ENCODE peak calls at places on chromosome 15, in four cellular contexts. N is foreskin fibroblast, D is heart left ventricle, X is psoas muscle. W is an unnamed sample.

GRCh38 chr15:30917013-30917412 is 13.3 kb downstream of the FAN1 start:
- DNase-seq in N (no peak), D (no peak), X (no peak), W (no peak)

GRCh38 chr15:58957101-58957973 is 23.9 kb upstream of the SLTM start:
- DNase-seq in N (peak), D (peak), X (no peak), W (no peak)

GRCh38 chr15:46126581-46126980 is 491.8 kb downstream of the SQOR start:
- DNase-seq in N (peak), D (no peak), X (no peak), W (no peak)

GRCh38 chr15:32878849-32879795 is 161.3 kb downstream of the GREM1 start:
- DNase-seq in N (no peak), D (no peak), X (no peak), W (no peak)

GRCh38 chr15:40787344-40787841 is 17.6 kb downstream of the C15orf62 start:
- DNase-seq in N (peak), D (no peak), X (peak), W (peak)

GRCh38 chr15:68383161-68384074 is 48.5 kb downstream of the ITGA11 start:
- DNase-seq in N (peak), D (no peak), X (no peak), W (no peak)

GRCh38 chr15:72616491-72617210 is 37.8 kb upstream of the GOLGA6B start:
- DNase-seq in N (no peak), D (no peak), X (no peak), W (no peak)

GRCh38 chr15:34588046-34588674 is 4.7 kb upstream of the GOLGA8B start:
- DNase-seq in N (peak), D (peak), X (peak), W (peak)

GRCh38 chr15:61030451-61030850 is 198.7 kb downstream of the RORA start:
- DNase-seq in N (peak), D (no peak), X (no peak), W (no peak)

GRCh38 chr15:96359772-96360498 is 29.4 kb downstream of the NR2F2 start:
- DNase-seq in N (peak), D (no peak), X (no peak), W (no peak)

GRCh38 chr15:92277776-92278175 is 115.9 kb upstream of the ST8SIA2 start:
- DNase-seq in N (no peak), D (no peak), X (no peak), W (no peak)

GRCh38 chr15:94494732-94495131 is 263.4 kb downstream of the MCTP2 start:
- DNase-seq in N (no peak), D (no peak), X (no peak), W (no peak)

DNA sequence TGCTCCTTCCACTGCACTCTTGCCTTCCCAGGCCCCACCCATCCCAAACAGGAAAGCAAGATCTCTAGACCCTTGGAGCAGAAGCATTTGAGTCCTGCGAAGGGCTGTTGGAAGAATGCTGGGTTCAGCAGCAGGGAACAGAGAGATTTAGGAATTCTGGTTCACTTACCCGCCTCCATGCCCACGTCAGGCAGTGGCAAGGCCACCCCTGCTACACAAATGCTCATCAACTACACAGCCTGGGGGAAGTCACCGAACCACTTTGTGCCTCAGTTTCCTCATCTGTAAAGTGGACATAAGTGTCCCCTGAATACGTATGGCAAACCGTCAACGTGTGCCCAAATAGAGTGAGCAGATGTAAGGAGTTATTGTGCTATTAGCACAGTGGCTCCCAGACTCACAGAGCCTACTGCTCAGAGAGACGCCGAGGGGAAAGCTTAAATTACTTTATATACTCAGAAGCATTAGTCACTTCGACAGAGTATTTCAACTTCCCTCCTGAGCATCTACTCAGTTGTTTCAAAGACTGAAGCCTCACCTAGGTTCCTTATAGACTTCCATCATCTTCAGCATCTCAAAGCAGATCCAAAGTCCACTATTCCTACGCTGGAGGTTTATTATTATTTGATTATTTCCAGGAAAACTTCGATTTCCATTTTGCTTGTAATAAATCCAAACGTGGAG is 906 bp downstream of the HOMER2 start:
- DNase-seq in N (peak), D (no peak), X (no peak), W (no peak)
- H3K4me3 ChIP-seq in N (no peak), D (peak), X (peak), W (peak)

DNA sequence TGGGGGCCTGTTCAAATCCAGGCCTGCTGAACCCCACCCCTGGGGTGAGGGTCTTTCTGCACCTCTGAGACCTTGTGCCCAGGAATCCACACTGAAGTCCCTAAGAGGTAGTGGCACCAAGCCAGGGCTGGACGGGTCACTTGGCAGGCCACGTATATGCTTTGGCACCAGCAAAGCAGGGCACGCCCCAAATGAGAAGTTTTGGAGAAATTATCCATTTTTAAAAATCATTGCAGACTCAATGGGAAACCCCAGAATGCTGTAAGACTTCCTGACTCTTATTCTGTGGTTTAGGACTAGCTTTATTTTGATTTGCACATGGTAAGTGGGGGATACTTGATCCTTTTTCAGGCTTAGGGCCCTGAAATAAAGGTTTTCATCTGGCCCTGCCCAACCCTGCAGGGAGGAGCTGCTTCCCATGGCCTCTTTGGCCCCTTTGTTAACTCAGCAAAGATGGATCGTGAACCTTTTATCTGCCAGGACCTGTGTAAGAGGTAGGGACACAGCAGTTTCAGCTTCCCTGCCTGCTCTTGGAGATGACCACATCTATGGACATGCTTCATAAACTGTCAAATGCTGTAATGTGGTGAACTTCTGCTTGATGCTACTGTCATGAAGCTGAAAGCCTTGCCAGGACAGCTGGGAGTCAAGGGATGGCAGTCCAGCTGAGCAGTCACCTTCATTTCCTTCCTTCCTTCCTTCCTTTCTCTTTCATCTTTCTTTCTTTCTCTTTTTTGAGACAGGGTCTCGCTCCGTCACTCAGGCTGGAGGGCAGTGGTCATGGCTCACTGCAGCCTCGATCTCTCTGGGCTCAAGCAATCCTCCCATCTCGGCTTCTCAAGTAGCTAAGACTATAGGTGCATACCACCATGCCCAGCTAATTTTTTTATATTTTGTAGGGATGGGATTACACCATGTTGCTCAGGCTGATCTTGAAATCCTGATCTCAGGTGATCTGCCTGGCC is 88.1 kb downstream of the HMG20A start:
- DNase-seq in N (peak), D (no peak), X (peak), W (no peak)
- H3K4me3 ChIP-seq in N (no peak), D (no peak), X (no peak), W (no peak)

GRCh38 chr15:65981837-65982696 is 112.8 kb downstream of the RAB11A start:
- DNase-seq in N (peak), D (no peak), X (no peak), W (no peak)
- H3K4me3 ChIP-seq in N (no peak), D (no peak), X (peak), W (no peak)

GRCh38 chr15:25933456-25934158 is 70.5 kb upstream of the ATP10A start:
- DNase-seq in N (peak), D (peak), X (peak), W (peak)
- H3K4me3 ChIP-seq in N (peak), D (no peak), X (peak), W (peak)

DNA sequence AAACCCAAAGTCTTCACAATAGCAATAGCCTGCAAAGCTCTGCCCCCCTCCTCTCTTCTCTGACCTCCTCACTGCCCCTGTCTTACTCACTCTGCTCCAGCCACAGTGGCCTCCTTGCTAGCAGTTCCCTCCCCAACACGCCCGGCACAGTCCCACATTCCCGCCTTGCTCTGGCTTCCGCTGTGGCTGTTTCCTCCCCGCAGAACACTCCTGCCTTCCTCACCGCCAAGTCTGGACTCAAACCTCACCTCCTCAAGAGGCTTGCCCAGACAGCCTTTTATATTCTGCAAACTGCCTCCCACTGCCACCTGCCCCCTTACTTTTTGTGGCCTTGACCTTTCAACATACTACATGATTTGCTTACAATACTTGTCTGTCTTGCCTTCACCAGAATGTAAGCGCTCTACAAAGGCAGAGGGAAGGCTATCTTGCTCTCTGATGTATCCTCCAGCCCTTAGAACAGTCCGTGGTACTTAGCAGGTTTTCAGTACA is 406 bp upstream of the MPI start:
- DNase-seq in N (peak), D (peak), X (peak), W (no peak)
- H3K4me3 ChIP-seq in N (peak), D (peak), X (peak), W (peak)

GRCh38 chr15:90101130-90101968 is 919 bp downstream of the IDH2 start:
- DNase-seq in N (peak), D (peak), X (peak), W (no peak)

GRCh38 chr15:90099072-90099867 is 3.0 kb downstream of the IDH2 start:
- DNase-seq in N (no peak), D (no peak), X (no peak), W (no peak)

GRCh38 chr15:90101969-90102890 is at the start of gene IDH2:
- DNase-seq in N (peak), D (peak), X (peak), W (peak)

GRCh38 chr15:90097475-90097874 is 4.8 kb downstream of the IDH2 start:
- DNase-seq in N (no peak), D (no peak), X (no peak), W (no peak)

GRCh38 chr15:90099868-90100854 is 2.1 kb downstream of the IDH2 start:
- DNase-seq in N (peak), D (no peak), X (peak), W (no peak)
- H3K4me3 ChIP-seq in N (peak), D (peak), X (peak), W (no peak)

DNA sequence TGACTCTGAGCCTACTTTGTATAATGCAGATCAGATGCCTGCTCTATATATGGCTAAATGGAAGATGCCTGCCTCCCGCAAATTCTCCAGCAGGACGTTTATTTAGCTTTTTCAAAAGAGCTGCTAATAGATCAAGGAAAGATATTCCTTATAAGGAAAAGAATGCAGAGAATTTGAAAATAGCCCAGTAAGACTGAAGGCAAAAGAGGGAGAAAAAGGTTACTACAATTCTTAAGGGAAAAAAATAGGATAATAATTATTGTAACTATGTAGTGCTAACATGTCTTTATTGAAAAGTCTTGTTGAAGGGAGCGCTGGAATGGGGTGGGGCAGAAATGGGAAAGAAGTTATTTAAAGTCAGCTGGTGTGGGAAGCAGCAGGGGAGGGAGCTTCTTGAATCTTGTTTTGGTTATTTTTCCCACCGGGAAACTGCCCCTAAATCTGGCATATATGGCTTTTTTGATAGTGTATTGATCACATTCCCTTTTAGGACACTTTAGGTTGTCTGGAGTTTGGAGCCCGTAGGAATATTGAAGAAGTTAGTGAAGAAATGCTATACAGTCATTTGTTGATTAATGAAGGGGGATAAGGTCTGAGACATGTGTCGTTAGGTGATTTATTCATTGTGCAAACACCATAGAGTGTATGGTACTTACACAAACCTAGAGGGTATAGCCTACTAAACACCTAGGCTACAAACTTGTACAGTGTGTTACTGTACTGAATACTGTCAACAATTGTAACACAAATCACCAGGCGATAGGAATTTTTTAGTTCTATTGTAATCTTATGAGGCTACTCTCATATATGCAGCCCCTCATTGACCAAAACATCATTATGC is 3.1 kb downstream of the TPM1 start:
- DNase-seq in N (peak), D (no peak), X (no peak), W (no peak)
- H3K4me3 ChIP-seq in N (peak), D (peak), X (peak), W (peak)

W was measured in skeletal muscle cell.